ENCODE peak calls at places on chromosome 15, in five cellular contexts. M, L, T, P and F are unnamed samples.

GRCh38 chr15:38691951-38692788 is 127.6 kb upstream of the RASGRP1 start:
- DNase-seq in P (no peak), L (no peak), M (no peak), T (no peak), F (no peak)

GRCh38 chr15:81264072-81264857 is 59.7 kb downstream of the STARD5 start:
- DNase-seq in L (no peak), M (no peak), P (no peak), T (no peak), F (no peak)

GRCh38 chr15:52100807-52101206 is 11.8 kb downstream of the BCL2L10 start:
- DNase-seq in L (no peak), T (no peak), M (peak; percentile 13), P (no peak), F (no peak)

GRCh38 chr15:55552926-55553325 is 35.2 kb downstream of the PYGO1 start:
- DNase-seq in T (no peak), P (no peak), M (no peak), L (no peak), F (no peak)

GRCh38 chr15:56732881-56733130 is 503 bp downstream of the ZNF280D start:
- DNase-seq in T (no peak), P (no peak), L (no peak), M (no peak), F (no peak)

GRCh38 chr15:47715856-47716445 is 1.4 kb upstream of the SEMA6D start:
- DNase-seq in P (peak; percentile 60), M (peak; percentile 62), L (no peak), T (no peak), F (no peak)

GRCh38 chr15:36356978-36357582 is 222.3 kb upstream of the CDIN1 start:
- DNase-seq in P (no peak), L (no peak), M (no peak), T (no peak), F (no peak)

GRCh38 chr15:33314115-33314514 is 3.3 kb downstream of the RYR3 start:
- DNase-seq in T (no peak), P (no peak), M (no peak), L (no peak), F (no peak)

GRCh38 chr15:63385911-63386531 is 4.4 kb upstream of the CA12 start:
- DNase-seq in T (no peak), P (no peak), M (no peak), L (no peak), F (no peak)

GRCh38 chr15:31360843-31361763 is 34.5 kb downstream of the KLF13 start:
- DNase-seq in P (no peak), L (no peak), T (no peak), M (no peak), F (no peak)

GRCh38 chr15:73153024-73153423 is 100.8 kb downstream of the NEO1 start:
- DNase-seq in T (no peak), P (no peak), L (no peak), M (no peak), F (no peak)

GRCh38 chr15:58951388-58952060 is 18.0 kb upstream of the SLTM start:
- DNase-seq in P (no peak), T (no peak), M (no peak), L (no peak), F (no peak)

GRCh38 chr15:88440021-88440420 is 27.2 kb downstream of the MRPL46 start:
- DNase-seq in M (no peak), T (no peak), P (no peak), L (no peak), F (no peak)

GRCh38 chr15:75037685-75038084 is 14.3 kb downstream of the PPCDC start:
- DNase-seq in M (no peak), L (no peak), P (no peak), T (no peak), F (no peak)

GRCh38 chr15:51132384-51133139 is 37.9 kb upstream of the TNFAIP8L3 start:
- DNase-seq in T (no peak), P (peak; percentile 54), L (no peak), M (peak; percentile 24), F (no peak)

GRCh38 chr15:42729409-42729808 is 7.5 kb downstream of the CDAN1 start:
- DNase-seq in M (no peak), T (no peak), L (no peak), P (no peak), F (no peak)

GRCh38 chr15:74336061-74337005 is 31.1 kb downstream of the CYP11A1 start:
- DNase-seq in T (no peak), P (no peak), L (no peak), M (no peak), F (no peak)

GRCh38 chr15:73586006-73586654 is 47.1 kb downstream of the NPTN start:
- DNase-seq in L (no peak), P (no peak), M (no peak), T (no peak), F (no peak)

GRCh38 chr15:31569836-31570235 is 243.2 kb downstream of the KLF13 start:
- DNase-seq in M (no peak), P (no peak), L (no peak), T (no peak), F (no peak)

GRCh38 chr15:69762373-69763148 is 309.9 kb downstream of the RPLP1 start:
- DNase-seq in P (no peak), M (no peak), T (no peak), L (no peak), F (no peak)

GRCh38 chr15:53506370-53506769 is 253.1 kb downstream of the WDR72 start:
- DNase-seq in P (no peak), T (no peak), L (no peak), M (no peak), F (no peak)

GRCh38 chr15:71325461-71325860 is 210.2 kb downstream of the THSD4 start:
- DNase-seq in L (no peak), M (no peak), T (no peak), P (no peak), F (no peak)

GRCh38 chr15:69531302-69532027 is 78.8 kb downstream of the RPLP1 start:
- DNase-seq in T (no peak), L (no peak), P (peak; percentile 21), M (peak; percentile 34), F (no peak)

GRCh38 chr15:100861511-100861991 is 18.1 kb upstream of the ALDH1A3 start:
- DNase-seq in L (no peak), P (peak; percentile 86), M (peak; percentile 81), T (no peak), F (no peak)

GRCh38 chr15:40256642-40257235 is 17.9 kb downstream of the PAK6 start:
- DNase-seq in M (no peak), L (no peak), P (no peak), T (no peak), F (no peak)